ENCODE peak calls at places on chromosomes 6 and 20, in nine cellular contexts. U is NCI-H2171 treated with DMSO at 0.1 percent for 48 hours; S is activated CD4-positive, alpha-beta T cell treated with anti-CD3 and anti-CD28 coated beads, Interleukin-2, amount 50 U/mL, for 48 hours; G is AG09309; V is psoas muscle; Y is NCI-H1417 treated with DMSO at 0.1 percent for 48 hours; Q is iris pigment epithelial cell; B is effector memory CD4-positive, alpha-beta T cell; F is RCC 7860. J is an unnamed sample.

GRCh38 chr6:22071655-22072054 is 225.2 kb downstream of the PRL start:
- DNase-seq in B (no peak), S (no peak), F (no peak), Q (peak; percentile 64), U (no peak), V (no peak), Y (no peak), G (no peak), J (peak; percentile 32)

GRCh38 chr6:83430606-83431544 is at the start of gene ME1:
- DNase-seq in U (peak; percentile 49), V (peak; percentile 87), Y (no peak), Q (peak; percentile 87), B (peak; percentile 6), S (peak; percentile 11), G (peak; percentile 31), F (peak; percentile 86), J (peak; percentile 63)

GRCh38 chr6:123901441-123901840 is 97.8 kb downstream of the NKAIN2 start:
- DNase-seq in Q (no peak), U (no peak), Y (no peak), B (no peak), V (no peak), G (no peak), F (no peak), S (no peak), J (no peak)

GRCh38 chr20:36465109-36466080 is 75.9 kb upstream of the MYL9 start:
- DNase-seq in G (peak; percentile 79), Q (peak; percentile 87), S (peak; percentile 61), V (peak; percentile 68), Y (no peak), U (peak; percentile 18), F (peak; percentile 87), B (peak; percentile 37), J (no peak)

GRCh38 chr20:15100506-15101160 is 763.2 kb upstream of the FLRT3 start:
- DNase-seq in Q (peak; percentile 54), F (no peak), V (no peak), G (no peak), Y (no peak), S (no peak), B (no peak), U (no peak), J (no peak)

GRCh38 chr20:59222239-59222981 is 58.8 kb downstream of the ZNF831 start:
- DNase-seq in Q (peak; percentile 76), V (peak; percentile 81), U (peak; percentile 81), G (peak; percentile 8), B (peak; percentile 50), F (no peak), S (peak; percentile 87), Y (peak; percentile 46), J (no peak)

GRCh38 chr6:134816780-134817179 is 133.1 kb downstream of the ALDH8A1 start:
- DNase-seq in B (no peak), G (no peak), U (no peak), Q (peak; percentile 81), V (no peak), S (no peak), Y (no peak), F (peak; percentile 63), J (no peak)

GRCh38 chr6:36309212-36309611 is 27.5 kb downstream of the BNIP5 start:
- DNase-seq in G (no peak), U (no peak), Y (no peak), F (no peak), Q (no peak), S (no peak), V (no peak), B (no peak), J (no peak)

GRCh38 chr20:60365063-60365640 is 406.9 kb downstream of the CDH26 start:
- DNase-seq in U (no peak), F (no peak), Y (no peak), Q (no peak), B (no peak), S (no peak), G (no peak), V (no peak), J (no peak)

GRCh38 chr6:35691027-35691824 is 2.5 kb upstream of the FKBP5 start:
- DNase-seq in F (no peak), S (no peak), G (peak; percentile 11), V (peak; percentile 93), Y (no peak), B (no peak), Q (peak; percentile 90), U (no peak), J (no peak)

J was measured in nucleus accumbens.